ENCODE peak calls at places on chromosome 12, in eight cellular contexts. X, Z, L, K, G, H, T and A are unnamed samples.

GRCh38 chr12:65232490-65233077 is 45.9 kb upstream of the MSRB3 start:
- DNase-seq in X (no peak), Z (no peak), L (no peak), K (no peak), G (peak), H (no peak), T (no peak), A (no peak)

GRCh38 chr12:57795354-57795753 is 12.8 kb downstream of the TSFM start:
- DNase-seq in X (no peak), Z (no peak), L (no peak), K (no peak), G (no peak), H (no peak), T (no peak), A (peak)

GRCh38 chr12:54641554-54641953 is 6.6 kb downstream of the DCD start:
- DNase-seq in X (no peak), Z (no peak), L (no peak), K (no peak), G (no peak), H (no peak), T (no peak), A (no peak)

GRCh38 chr12:48795550-48796455 is 6.9 kb upstream of the ADCY6 start:
- DNase-seq in X (peak), Z (peak), L (peak), K (no peak), G (peak), H (no peak), T (no peak), A (no peak)

GRCh38 chr12:99024870-99025269 is 379.8 kb downstream of the APAF1 start:
- DNase-seq in X (no peak), Z (no peak), L (no peak), K (no peak), G (no peak), H (no peak), T (no peak), A (no peak)

GRCh38 chr12:74776378-74776777 is 238.7 kb downstream of the ATXN7L3B start:
- DNase-seq in X (no peak), Z (no peak), L (no peak), K (no peak), G (no peak), H (no peak), T (no peak), A (no peak)

GRCh38 chr12:461425-461824 is 1.7 kb downstream of the B4GALNT3 start:
- DNase-seq in X (no peak), Z (no peak), L (no peak), K (no peak), G (no peak), H (no peak), T (no peak), A (no peak)

GRCh38 chr12:76042147-76042546 is 10.6 kb upstream of the PHLDA1 start:
- DNase-seq in X (no peak), Z (no peak), L (no peak), K (no peak), G (no peak), H (no peak), T (no peak), A (no peak)

GRCh38 chr12:48183876-48184548 is 568 bp downstream of the CCDC184 start:
- DNase-seq in X (no peak), Z (no peak), L (peak), K (no peak), G (no peak), H (no peak), T (no peak), A (no peak)

GRCh38 chr12:10965511-10965910 is 21.2 kb downstream of the TAS2R50 start:
- DNase-seq in X (no peak), Z (no peak), L (no peak), K (no peak), G (no peak), H (no peak), T (no peak), A (no peak)

GRCh38 chr12:108950991-108951739 is 69.7 kb downstream of the SVOP start:
- DNase-seq in X (peak), Z (peak), L (peak), K (peak), G (peak), H (peak), T (peak), A (peak)

GRCh38 chr12:23014749-23015148 is 389.8 kb downstream of the ETNK1 start:
- DNase-seq in X (no peak), Z (no peak), L (no peak), K (no peak), G (no peak), H (no peak), T (no peak), A (no peak)

GRCh38 chr12:617304-617915 is 45.8 kb downstream of the NINJ2 start:
- DNase-seq in X (no peak), Z (no peak), L (peak), K (no peak), G (peak), H (peak), T (peak), A (no peak)

GRCh38 chr12:126608607-126609175 is 1543.5 kb downstream of the AACS start:
- DNase-seq in X (no peak), Z (no peak), L (no peak), K (no peak), G (no peak), H (no peak), T (no peak), A (no peak)

GRCh38 chr12:30457621-30458289 is 237.9 kb downstream of the IPO8 start:
- DNase-seq in X (no peak), Z (no peak), L (no peak), K (no peak), G (peak), H (no peak), T (no peak), A (peak)

GRCh38 chr12:39503445-39503844 is 60.5 kb upstream of the KIF21A start:
- DNase-seq in X (no peak), Z (no peak), L (no peak), K (no peak), G (peak), H (no peak), T (no peak), A (peak)

GRCh38 chr12:55074771-55075170 is 51.4 kb upstream of the OR9K2 start:
- DNase-seq in X (no peak), Z (no peak), L (no peak), K (no peak), G (peak), H (no peak), T (no peak), A (no peak)

GRCh38 chr12:13008741-13009380 is 8.8 kb upstream of the HEBP1 start:
- DNase-seq in X (no peak), Z (no peak), L (no peak), K (no peak), G (no peak), H (no peak), T (no peak), A (no peak)

GRCh38 chr12:90090929-90091651 is 382.5 kb upstream of the ATP2B1 start:
- DNase-seq in X (no peak), Z (peak), L (peak), K (no peak), G (peak), H (no peak), T (no peak), A (peak)

GRCh38 chr12:71439362-71439612 is 311 bp upstream of the LGR5 start:
- DNase-seq in X (no peak), Z (no peak), L (no peak), K (no peak), G (no peak), H (no peak), T (no peak), A (no peak)
- H3K27ac ChIP-seq in X (no peak), Z (no peak), L (no peak), K (peak), G (no peak), H (no peak), T (no peak), A (no peak)

DNA sequence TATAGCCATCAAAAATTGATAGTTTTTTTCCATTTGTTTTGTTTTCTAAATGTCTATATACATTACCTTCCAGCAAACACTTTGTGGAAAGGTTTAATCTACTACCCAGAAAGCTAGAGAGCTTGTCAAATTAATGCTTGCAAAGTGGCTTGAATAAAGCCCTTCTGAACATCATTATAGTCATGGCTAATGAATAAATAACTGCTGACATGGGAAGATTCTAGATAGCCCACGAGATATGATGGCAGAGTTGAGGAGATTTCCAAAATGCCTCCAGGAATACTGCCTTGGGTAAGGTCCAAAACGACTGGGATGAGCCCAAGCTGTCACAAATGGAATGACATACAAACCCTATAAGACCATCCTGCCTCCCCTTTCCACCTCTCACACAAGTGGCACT is 26.3 kb downstream of the RERG start:
- DNase-seq in X (no peak), Z (no peak), L (no peak), K (no peak), G (no peak), H (no peak), T (no peak), A (no peak)
- H3K27ac ChIP-seq in X (no peak), Z (no peak), L (no peak), K (no peak), G (no peak), H (no peak), T (no peak), A (no peak)

DNA sequence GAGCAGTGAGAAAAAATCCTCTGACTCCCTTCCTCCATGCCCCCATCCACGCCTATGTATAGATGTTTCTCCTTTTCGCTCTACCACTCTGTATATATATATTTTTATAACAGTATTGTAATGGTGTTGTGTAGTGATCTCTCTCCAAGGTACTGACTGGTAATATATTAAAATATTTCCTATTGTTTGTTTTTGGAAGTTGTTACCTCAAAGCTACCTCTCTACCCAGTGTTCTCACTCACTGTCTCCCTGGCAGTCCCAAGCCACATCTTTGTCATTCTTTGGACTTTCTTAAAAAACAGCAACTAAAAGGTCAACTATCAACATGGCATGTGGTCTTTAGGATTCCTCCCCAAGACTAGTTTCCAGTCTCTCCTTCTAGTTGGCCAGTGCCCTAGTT is 15.7 kb upstream of the RMST start:
- DNase-seq in X (no peak), Z (no peak), L (no peak), K (no peak), G (no peak), H (no peak), T (no peak), A (no peak)
- H3K27ac ChIP-seq in X (no peak), Z (no peak), L (no peak), K (no peak), G (no peak), H (no peak), T (no peak), A (no peak)

GRCh38 chr12:94235894-94236293 is 87.5 kb downstream of the PLXNC1 start:
- DNase-seq in X (no peak), Z (no peak), L (no peak), K (no peak), G (no peak), H (no peak), T (no peak), A (no peak)

GRCh38 chr12:94244165-94245133 is 96.1 kb downstream of the PLXNC1 start:
- DNase-seq in X (no peak), Z (no peak), L (peak), K (no peak), G (no peak), H (no peak), T (no peak), A (no peak)

GRCh38 chr12:94239332-94239731 is 91.0 kb downstream of the PLXNC1 start:
- DNase-seq in X (no peak), Z (no peak), L (no peak), K (no peak), G (no peak), H (no peak), T (no peak), A (no peak)

GRCh38 chr12:94242871-94243270 is 94.5 kb downstream of the PLXNC1 start:
- DNase-seq in X (peak), Z (no peak), L (peak), K (no peak), G (no peak), H (no peak), T (peak), A (no peak)

GRCh38 chr12:94240171-94240570 is 91.8 kb downstream of the PLXNC1 start:
- DNase-seq in X (no peak), Z (no peak), L (no peak), K (no peak), G (no peak), H (no peak), T (no peak), A (no peak)
- H3K27ac ChIP-seq in X (no peak), Z (no peak), L (no peak), K (no peak), G (no peak), H (no peak), T (no peak), A (no peak)

DNA sequence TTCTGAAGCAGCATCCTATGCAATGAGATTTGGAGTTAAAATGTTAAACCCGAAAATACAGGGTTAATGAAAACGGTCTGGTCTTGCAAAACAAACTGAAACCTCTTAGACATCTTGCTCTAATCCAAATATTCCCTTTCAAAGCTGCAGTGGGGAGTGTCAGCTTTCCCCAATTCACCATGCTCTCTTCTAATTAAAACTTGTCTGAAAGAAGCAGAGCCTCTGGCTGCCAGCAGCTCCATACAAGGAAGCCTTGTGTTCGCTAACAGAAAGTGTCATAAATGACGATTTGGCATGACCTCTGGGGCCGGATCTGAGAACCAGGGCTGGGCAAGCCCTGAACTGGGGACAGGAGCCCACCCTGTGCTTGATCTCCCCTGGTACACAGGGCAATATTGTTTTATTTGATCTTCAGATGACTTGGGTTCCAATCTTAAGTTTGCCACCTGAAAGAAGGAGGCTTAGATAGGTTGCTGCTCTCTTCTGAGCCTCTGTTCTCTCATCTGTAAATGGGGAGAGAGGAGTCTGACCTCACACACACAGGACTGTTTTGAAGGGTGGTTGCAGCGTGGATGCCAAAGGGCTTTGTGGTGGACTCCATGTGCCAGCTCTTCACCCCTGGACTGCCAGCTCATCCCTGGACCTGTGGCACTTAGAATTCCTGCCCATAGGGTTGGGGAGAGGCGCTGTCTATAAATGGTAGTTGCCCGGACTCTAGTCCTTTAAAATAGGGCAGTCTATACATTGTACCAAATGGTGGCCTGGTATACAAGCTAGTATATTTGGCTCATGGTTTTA is 7.8 kb downstream of the KMT5A start:
- DNase-seq in X (peak), Z (no peak), L (no peak), K (no peak), G (no peak), H (no peak), T (no peak), A (no peak)
- H3K27ac ChIP-seq in X (peak), Z (no peak), L (peak), K (peak), G (no peak), H (peak), T (peak), A (no peak)

DNA sequence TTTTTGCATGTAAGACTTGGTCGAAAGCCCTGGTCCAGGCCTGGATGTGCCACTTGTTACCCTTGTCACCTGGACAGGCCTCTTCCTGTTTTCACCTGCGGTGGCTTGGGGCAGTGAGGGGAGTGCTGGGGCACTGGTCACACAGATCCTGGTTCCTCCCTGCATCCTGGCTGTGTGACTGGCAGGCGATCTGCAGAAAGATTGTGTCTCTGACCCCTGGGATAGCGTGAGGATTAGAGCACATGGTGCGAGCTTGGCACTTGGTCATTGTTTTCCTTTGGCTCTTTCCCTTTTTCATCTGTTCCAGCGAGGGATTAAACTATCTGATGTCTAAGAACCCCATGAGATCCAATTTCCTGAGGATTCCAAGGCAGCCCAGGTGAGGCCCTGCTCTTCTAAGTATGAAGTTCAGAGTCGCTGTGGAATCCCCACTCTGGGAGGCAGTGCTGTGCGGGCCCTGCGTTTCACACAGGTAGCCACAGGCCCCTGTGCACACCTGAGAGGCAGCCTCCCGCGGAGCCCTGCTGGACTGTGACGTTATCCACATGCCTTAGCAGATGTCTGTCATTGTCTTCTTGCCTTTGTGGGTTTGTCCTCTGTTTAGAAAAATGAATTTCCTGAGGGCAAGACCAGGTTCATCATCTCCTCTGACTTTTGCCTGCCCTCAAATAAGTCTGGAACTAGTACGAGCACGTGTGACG is 288.4 kb downstream of the CACNA1C start:
- DNase-seq in X (no peak), Z (no peak), L (no peak), K (no peak), G (no peak), H (no peak), T (no peak), A (no peak)
- H3K27ac ChIP-seq in X (no peak), Z (no peak), L (no peak), K (no peak), G (no peak), H (no peak), T (no peak), A (no peak)